ENCODE peak calls at places on chromosomes 5 and 9, in eight cellular contexts. One of them, this sample, is unnamed.

GRCh38 chr5:56177134-56177533 is 56.0 kb downstream of the ANKRD55 start:
- DNase-seq in activated CD8-positive, alpha-beta memory T cell treated with anti-CD3 and anti-CD28 coated beads for 48 hours: no peak
- DNase-seq in cardiac septum: no peak
- DNase-seq in ELR: no peak
- DNase-seq in HT1080: no peak
- DNase-seq in iris pigment epithelial cell: no peak
- DNase-seq in hippocampal formation: no peak
- DNase-seq in NCI-H526: no peak
- DNase-seq in this sample: no peak

GRCh38 chr9:125966959-125967711 is 220.0 kb downstream of the PBX3 start:
- DNase-seq in activated CD8-positive, alpha-beta memory T cell treated with anti-CD3 and anti-CD28 coated beads for 48 hours: no peak
- DNase-seq in cardiac septum: no peak
- DNase-seq in ELR: no peak
- DNase-seq in HT1080: no peak
- DNase-seq in iris pigment epithelial cell: no peak
- DNase-seq in hippocampal formation: no peak
- DNase-seq in NCI-H526: no peak
- DNase-seq in this sample: no peak

GRCh38 chr9:21265421-21266189 is 25.8 kb upstream of the IFNA14 start:
- DNase-seq in activated CD8-positive, alpha-beta memory T cell treated with anti-CD3 and anti-CD28 coated beads for 48 hours: no peak
- DNase-seq in cardiac septum: no peak
- DNase-seq in ELR: no peak
- DNase-seq in HT1080: no peak
- DNase-seq in iris pigment epithelial cell: no peak
- DNase-seq in hippocampal formation: no peak
- DNase-seq in NCI-H526: no peak
- DNase-seq in this sample: peak; percentile 37

GRCh38 chr5:55391707-55392106 is 83.9 kb downstream of the MTREX start:
- DNase-seq in activated CD8-positive, alpha-beta memory T cell treated with anti-CD3 and anti-CD28 coated beads for 48 hours: no peak
- DNase-seq in cardiac septum: no peak
- DNase-seq in ELR: no peak
- DNase-seq in HT1080: no peak
- DNase-seq in iris pigment epithelial cell: no peak
- DNase-seq in hippocampal formation: no peak
- DNase-seq in NCI-H526: no peak
- DNase-seq in this sample: no peak

GRCh38 chr5:134177197-134178171 is 734 bp upstream of the SKP1 start:
- DNase-seq in activated CD8-positive, alpha-beta memory T cell treated with anti-CD3 and anti-CD28 coated beads for 48 hours: no peak
- DNase-seq in cardiac septum: no peak
- DNase-seq in ELR: peak; percentile 77
- DNase-seq in HT1080: peak; percentile 10
- DNase-seq in iris pigment epithelial cell: peak; percentile 64
- DNase-seq in hippocampal formation: no peak
- DNase-seq in NCI-H526: peak; percentile 78
- DNase-seq in this sample: peak; percentile 76

GRCh38 chr5:79111387-79111959 is at the start of gene BHMT:
- DNase-seq in activated CD8-positive, alpha-beta memory T cell treated with anti-CD3 and anti-CD28 coated beads for 48 hours: no peak
- DNase-seq in cardiac septum: no peak
- DNase-seq in ELR: no peak
- DNase-seq in HT1080: no peak
- DNase-seq in iris pigment epithelial cell: no peak
- DNase-seq in hippocampal formation: no peak
- DNase-seq in NCI-H526: no peak
- DNase-seq in this sample: no peak

GRCh38 chr9:2567922-2568321 is 53.7 kb upstream of the VLDLR start:
- DNase-seq in activated CD8-positive, alpha-beta memory T cell treated with anti-CD3 and anti-CD28 coated beads for 48 hours: no peak
- DNase-seq in cardiac septum: no peak
- DNase-seq in ELR: no peak
- DNase-seq in HT1080: no peak
- DNase-seq in iris pigment epithelial cell: no peak
- DNase-seq in hippocampal formation: no peak
- DNase-seq in NCI-H526: no peak
- DNase-seq in this sample: peak; percentile 51

GRCh38 chr5:177317959-177318377 is 6.3 kb upstream of the MXD3 start:
- DNase-seq in activated CD8-positive, alpha-beta memory T cell treated with anti-CD3 and anti-CD28 coated beads for 48 hours: no peak
- DNase-seq in cardiac septum: no peak
- DNase-seq in ELR: peak; percentile 82
- DNase-seq in HT1080: peak; percentile 63
- DNase-seq in iris pigment epithelial cell: peak; percentile 82
- DNase-seq in hippocampal formation: peak; percentile 26
- DNase-seq in NCI-H526: peak; percentile 87
- DNase-seq in this sample: peak; percentile 77

GRCh38 chr9:109143881-109144562 is 23.0 kb downstream of the FRRS1L start:
- DNase-seq in activated CD8-positive, alpha-beta memory T cell treated with anti-CD3 and anti-CD28 coated beads for 48 hours: no peak
- DNase-seq in cardiac septum: no peak
- DNase-seq in ELR: peak; percentile 75
- DNase-seq in HT1080: peak; percentile 71
- DNase-seq in iris pigment epithelial cell: peak; percentile 42
- DNase-seq in hippocampal formation: no peak
- DNase-seq in NCI-H526: peak; percentile 24
- DNase-seq in this sample: peak; percentile 50

GRCh38 chr9:116899337-116900006 is 212.4 kb downstream of the TRIM32 start:
- DNase-seq in activated CD8-positive, alpha-beta memory T cell treated with anti-CD3 and anti-CD28 coated beads for 48 hours: no peak
- DNase-seq in cardiac septum: no peak
- DNase-seq in ELR: peak; percentile 76
- DNase-seq in HT1080: peak; percentile 89
- DNase-seq in iris pigment epithelial cell: peak; percentile 50
- DNase-seq in hippocampal formation: no peak
- DNase-seq in NCI-H526: no peak
- DNase-seq in this sample: no peak

GRCh38 chr9:76521906-76522305 is 62.9 kb downstream of the GCNT1 start:
- DNase-seq in activated CD8-positive, alpha-beta memory T cell treated with anti-CD3 and anti-CD28 coated beads for 48 hours: no peak
- DNase-seq in cardiac septum: no peak
- DNase-seq in ELR: no peak
- DNase-seq in HT1080: no peak
- DNase-seq in iris pigment epithelial cell: no peak
- DNase-seq in hippocampal formation: no peak
- DNase-seq in NCI-H526: no peak
- DNase-seq in this sample: no peak

GRCh38 chr9:91180930-91181268 is 180.8 kb downstream of the AUH start:
- DNase-seq in activated CD8-positive, alpha-beta memory T cell treated with anti-CD3 and anti-CD28 coated beads for 48 hours: no peak
- DNase-seq in cardiac septum: peak; percentile 39
- DNase-seq in ELR: no peak
- DNase-seq in HT1080: no peak
- DNase-seq in iris pigment epithelial cell: no peak
- DNase-seq in hippocampal formation: no peak
- DNase-seq in NCI-H526: no peak
- DNase-seq in this sample: no peak

GRCh38 chr9:124328285-124328684 is 70.5 kb downstream of the NEK6 start:
- DNase-seq in activated CD8-positive, alpha-beta memory T cell treated with anti-CD3 and anti-CD28 coated beads for 48 hours: no peak
- DNase-seq in cardiac septum: no peak
- DNase-seq in ELR: no peak
- DNase-seq in HT1080: no peak
- DNase-seq in iris pigment epithelial cell: no peak
- DNase-seq in hippocampal formation: no peak
- DNase-seq in NCI-H526: no peak
- DNase-seq in this sample: no peak

GRCh38 chr5:145960166-145960565 is 23.8 kb downstream of the SH3RF2 start:
- DNase-seq in activated CD8-positive, alpha-beta memory T cell treated with anti-CD3 and anti-CD28 coated beads for 48 hours: no peak
- DNase-seq in cardiac septum: no peak
- DNase-seq in ELR: no peak
- DNase-seq in HT1080: no peak
- DNase-seq in iris pigment epithelial cell: no peak
- DNase-seq in hippocampal formation: no peak
- DNase-seq in NCI-H526: no peak
- DNase-seq in this sample: no peak

GRCh38 chr5:176609724-176610429 is at the start of gene GPRIN1:
- DNase-seq in activated CD8-positive, alpha-beta memory T cell treated with anti-CD3 and anti-CD28 coated beads for 48 hours: peak; percentile 54
- DNase-seq in cardiac septum: no peak
- DNase-seq in ELR: peak; percentile 73
- DNase-seq in HT1080: peak; percentile 44
- DNase-seq in iris pigment epithelial cell: peak; percentile 33
- DNase-seq in hippocampal formation: peak; percentile 47
- DNase-seq in NCI-H526: peak; percentile 81
- DNase-seq in this sample: no peak

GRCh38 chr5:168315991-168316578 is 24.6 kb downstream of the WWC1 start:
- DNase-seq in activated CD8-positive, alpha-beta memory T cell treated with anti-CD3 and anti-CD28 coated beads for 48 hours: no peak
- DNase-seq in cardiac septum: no peak
- DNase-seq in ELR: no peak
- DNase-seq in HT1080: no peak
- DNase-seq in iris pigment epithelial cell: no peak
- DNase-seq in hippocampal formation: peak; percentile 22
- DNase-seq in NCI-H526: peak; percentile 81
- DNase-seq in this sample: peak; percentile 32

GRCh38 chr9:96391021-96391765 is 7.7 kb upstream of the SLC35D2 start:
- DNase-seq in activated CD8-positive, alpha-beta memory T cell treated with anti-CD3 and anti-CD28 coated beads for 48 hours: no peak
- DNase-seq in cardiac septum: no peak
- DNase-seq in ELR: no peak
- DNase-seq in HT1080: no peak
- DNase-seq in iris pigment epithelial cell: peak; percentile 55
- DNase-seq in hippocampal formation: no peak
- DNase-seq in NCI-H526: peak; percentile 58
- DNase-seq in this sample: no peak

GRCh38 chr5:6827815-6828214 is 114.6 kb downstream of the TENT4A start:
- DNase-seq in activated CD8-positive, alpha-beta memory T cell treated with anti-CD3 and anti-CD28 coated beads for 48 hours: no peak
- DNase-seq in cardiac septum: no peak
- DNase-seq in ELR: no peak
- DNase-seq in HT1080: no peak
- DNase-seq in iris pigment epithelial cell: no peak
- DNase-seq in hippocampal formation: no peak
- DNase-seq in NCI-H526: no peak
- DNase-seq in this sample: no peak

GRCh38 chr5:15073453-15073852 is 201.9 kb upstream of the ANKH start:
- DNase-seq in activated CD8-positive, alpha-beta memory T cell treated with anti-CD3 and anti-CD28 coated beads for 48 hours: no peak
- DNase-seq in cardiac septum: no peak
- DNase-seq in ELR: no peak
- DNase-seq in HT1080: no peak
- DNase-seq in iris pigment epithelial cell: no peak
- DNase-seq in hippocampal formation: no peak
- DNase-seq in NCI-H526: no peak
- DNase-seq in this sample: no peak

GRCh38 chr5:94040591-94041148 is 299.3 kb upstream of the POU5F2 start:
- DNase-seq in activated CD8-positive, alpha-beta memory T cell treated with anti-CD3 and anti-CD28 coated beads for 48 hours: no peak
- DNase-seq in cardiac septum: no peak
- DNase-seq in ELR: no peak
- DNase-seq in HT1080: no peak
- DNase-seq in iris pigment epithelial cell: no peak
- DNase-seq in hippocampal formation: no peak
- DNase-seq in NCI-H526: no peak
- DNase-seq in this sample: no peak

GRCh38 chr5:88551724-88552345 is 283.2 kb upstream of the TMEM161B start:
- DNase-seq in activated CD8-positive, alpha-beta memory T cell treated with anti-CD3 and anti-CD28 coated beads for 48 hours: no peak
- DNase-seq in cardiac septum: no peak
- DNase-seq in ELR: no peak
- DNase-seq in HT1080: no peak
- DNase-seq in iris pigment epithelial cell: no peak
- DNase-seq in hippocampal formation: peak; percentile 32
- DNase-seq in NCI-H526: peak; percentile 84
- DNase-seq in this sample: no peak